ENCODE peak calls at places on chromosomes 4 and X, in seven cellular contexts. G is H9, O is esophagus squamous epithelium, U is kidney, H is foreskin keratinocyte, M is Peyer's patch, X is AG04450. J is an unnamed sample.

GRCh38 chrX:41522071-41522470 is 74.9 kb downstream of the NYX start:
- DNase-seq in G (no peak), O (no peak), U (no peak), H (no peak), M (no peak), X (no peak), J (no peak)

GRCh38 chrX:21966866-21967265 is 26.4 kb downstream of the SMS start:
- DNase-seq in G (no peak), O (no peak), U (no peak), H (no peak), M (no peak), X (no peak), J (no peak)

GRCh38 chrX:109843963-109844751 is 111.1 kb upstream of the ACSL4 start:
- DNase-seq in G (no peak), O (no peak), U (no peak), H (no peak), M (no peak), X (no peak), J (no peak)

GRCh38 chr4:135672202-135672601 is 1470.6 kb upstream of the PABPC4L start:
- DNase-seq in G (no peak), O (no peak), U (no peak), H (no peak), M (no peak), X (no peak), J (no peak)

GRCh38 chr4:169109276-169109675 is 99.2 kb upstream of the CBR4 start:
- DNase-seq in G (no peak), O (no peak), U (no peak), H (no peak), M (no peak), X (no peak), J (no peak)

GRCh38 chr4:55635282-55635681 is 816 bp downstream of the NMU start:
- DNase-seq in G (peak; percentile 32), O (no peak), U (no peak), H (no peak), M (no peak), X (no peak), J (no peak)

GRCh38 chr4:74855879-74856278 is 61.6 kb upstream of the BTC start:
- DNase-seq in G (no peak), O (no peak), U (no peak), H (no peak), M (no peak), X (no peak), J (peak; percentile 26)

GRCh38 chr4:111398906-111399330 is 746.3 kb upstream of the FAM241A start:
- DNase-seq in G (no peak), O (no peak), U (no peak), H (no peak), M (no peak), X (no peak), J (no peak)

GRCh38 chrX:136146614-136147319 is 566 bp upstream of the FHL1 start:
- DNase-seq in G (no peak), O (no peak), U (peak; percentile 73), H (no peak), M (no peak), X (no peak), J (no peak)

GRCh38 chrX:40864972-40865371 is 129.6 kb upstream of the MED14 start:
- DNase-seq in G (no peak), O (no peak), U (no peak), H (no peak), M (no peak), X (peak; percentile 53), J (no peak)

GRCh38 chrX:55908685-55909212 is 191.2 kb downstream of the RRAGB start:
- DNase-seq in G (peak; percentile 34), O (no peak), U (peak; percentile 27), H (no peak), M (peak; percentile 45), X (no peak), J (no peak)

GRCh38 chrX:156002517-156002916 is 5.0 kb downstream of the IL9R start:
- DNase-seq in G (no peak), O (no peak), U (no peak), H (no peak), M (no peak), X (no peak), J (no peak)

GRCh38 chr4:12615822-12616221 is 868.3 kb downstream of the RAB28 start:
- DNase-seq in G (no peak), O (no peak), U (no peak), H (peak; percentile 12), M (no peak), X (no peak), J (no peak)

GRCh38 chr4:102623622-102624021 is 122.5 kb downstream of the NFKB1 start:
- DNase-seq in G (peak; percentile 41), O (no peak), U (no peak), H (no peak), M (no peak), X (peak; percentile 48), J (no peak)

GRCh38 chrX:153921511-153922285 is 4.4 kb downstream of the ARHGAP4 start:
- DNase-seq in G (no peak), O (no peak), U (peak; percentile 75), H (no peak), M (no peak), X (no peak), J (no peak)

GRCh38 chrX:21812628-21813027 is 26.8 kb upstream of the MBTPS2 start:
- DNase-seq in G (no peak), O (no peak), U (no peak), H (no peak), M (no peak), X (no peak), J (no peak)

GRCh38 chr4:99815597-99816011 is 1.0 kb upstream of the DAPP1 start:
- DNase-seq in G (peak; percentile 41), O (no peak), U (no peak), H (peak; percentile 100), M (peak; percentile 85), X (no peak), J (peak; percentile 100)

GRCh38 chr4:48223633-48224295 is 45.9 kb downstream of the TEC start:
- DNase-seq in G (no peak), O (no peak), U (no peak), H (peak; percentile 70), M (no peak), X (no peak), J (peak; percentile 60)

GRCh38 chr4:143336828-143337599 is at the start of gene GAB1:
- DNase-seq in G (peak; percentile 85), O (no peak), U (peak; percentile 93), H (peak; percentile 66), M (peak; percentile 92), X (no peak), J (no peak)

GRCh38 chr4:169968999-169969398 is 57.2 kb downstream of the MFAP3L start:
- DNase-seq in G (no peak), O (no peak), U (no peak), H (peak; percentile 31), M (no peak), X (no peak), J (no peak)

GRCh38 chrX:153214934-153215333 is 35.9 kb downstream of the MAGEA1 start:
- DNase-seq in G (no peak), O (no peak), U (no peak), H (no peak), M (no peak), X (no peak), J (no peak)

GRCh38 chrX:9533611-9534010 is 68.8 kb downstream of the TBL1X start:
- DNase-seq in G (no peak), O (no peak), U (no peak), H (no peak), M (no peak), X (no peak), J (no peak)

GRCh38 chrX:9535101-9535500 is 70.2 kb downstream of the TBL1X start:
- DNase-seq in G (no peak), O (no peak), U (no peak), H (no peak), M (no peak), X (no peak), J (no peak)

GRCh38 chrX:9530848-9531274 is 66.0 kb downstream of the TBL1X start:
- DNase-seq in G (peak; percentile 91), O (no peak), U (peak; percentile 89), H (peak; percentile 23), M (peak; percentile 83), X (peak; percentile 55), J (no peak)

GRCh38 chrX:9534686-9535085 is 69.8 kb downstream of the TBL1X start:
- DNase-seq in G (no peak), O (no peak), U (no peak), H (no peak), M (no peak), X (no peak), J (no peak)

GRCh38 chrX:9532349-9532748 is 67.5 kb downstream of the TBL1X start:
- DNase-seq in G (no peak), O (no peak), U (no peak), H (no peak), M (no peak), X (no peak), J (no peak)
- H3K27ac ChIP-seq in G (no peak overlapping the region), O (no peak overlapping the region), U (no peak overlapping the region), H (no peak overlapping the region), M (no peak overlapping the region), X (no peak overlapping the region), J (no peak overlapping the region)

DNA sequence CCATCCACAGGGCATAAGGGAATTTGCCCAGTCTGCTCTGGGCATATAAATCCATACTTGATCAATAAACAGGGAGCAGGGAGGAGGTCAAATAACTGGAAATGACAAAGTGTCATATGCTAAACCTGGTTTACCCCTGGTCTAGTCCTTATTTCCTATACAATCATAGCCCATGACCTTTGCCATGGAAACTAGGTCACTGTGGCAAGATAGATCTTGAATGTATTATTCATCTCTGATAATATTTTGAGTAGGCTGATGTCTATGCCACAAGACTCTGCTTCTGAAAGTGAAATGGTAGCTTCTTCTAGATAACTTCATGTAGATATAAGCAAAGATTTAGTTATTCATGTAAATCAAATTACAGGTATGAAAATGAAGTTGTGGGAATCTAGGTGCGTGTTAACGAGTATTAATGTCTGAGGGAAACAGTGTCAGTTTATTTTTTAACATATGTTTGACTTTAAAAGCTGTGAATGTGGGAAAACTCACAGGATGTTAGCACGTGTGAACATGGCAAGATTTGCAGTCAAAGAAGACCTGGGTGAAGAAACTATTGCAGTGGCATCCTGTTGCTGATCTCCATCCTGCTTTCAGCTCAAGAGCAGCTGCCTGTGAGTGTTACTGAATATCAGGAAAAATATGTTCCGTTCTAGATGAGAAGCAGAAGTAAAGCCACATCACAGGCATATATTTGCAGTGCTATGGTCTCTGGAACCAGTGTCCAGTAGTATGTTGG is 81.8 kb upstream of the NDP start:
- DNase-seq in G (no peak), O (no peak), U (no peak), H (no peak), M (no peak), X (no peak), J (no peak)
- H3K27ac ChIP-seq in G (no peak overlapping the region), O (no peak overlapping the region), U (no peak overlapping the region), H (no peak overlapping the region), M (no peak overlapping the region), X (no peak overlapping the region), J (no peak overlapping the region)

GRCh38 chr4:26105372-26105771 is 191.4 kb downstream of the SMIM20 start:
- DNase-seq in G (no peak), O (no peak), U (no peak), H (no peak), M (no peak), X (no peak), J (no peak)
- H3K27ac ChIP-seq in G (no peak overlapping the region), O (peak overlapping the region; percentile 60), U (no peak overlapping the region), H (no peak overlapping the region), M (peak overlapping the region; percentile 55), X (no peak overlapping the region), J (peak overlapping the region; percentile 22)

DNA sequence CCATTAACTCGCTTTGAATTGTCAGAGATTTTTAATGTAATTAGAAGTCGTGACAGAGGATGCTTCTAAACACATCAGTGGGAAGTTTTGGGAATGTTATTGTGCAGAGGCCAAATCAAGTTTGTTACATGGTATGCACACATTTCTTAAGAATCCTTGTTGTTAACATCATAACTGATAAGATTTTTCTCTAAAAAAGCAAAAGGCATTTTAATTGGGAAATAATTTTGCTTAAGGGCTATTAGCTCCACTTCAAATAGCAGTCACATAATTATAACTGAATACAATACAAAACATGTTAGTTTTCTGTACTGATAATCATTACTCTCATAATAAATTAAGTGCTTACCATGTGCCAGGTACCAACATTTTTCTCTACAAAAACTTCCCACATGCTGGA is 90.7 kb upstream of the MYOZ2 start:
- DNase-seq in G (no peak), O (no peak), U (no peak), H (no peak), M (no peak), X (no peak), J (no peak)
- H3K27ac ChIP-seq in G (no peak overlapping the region), O (no peak overlapping the region), U (no peak overlapping the region), H (no peak overlapping the region), M (no peak overlapping the region), X (no peak overlapping the region), J (no peak overlapping the region)

J was measured in epithelial cell of prostate.